ENCODE peak calls at places on chromosomes 12 and 14, in eight cellular contexts. E is T47D; S is colonic mucosa; I is testis; P is activated CD4-positive, alpha-beta T cell treated with anti-CD3 and anti-CD28 coated beads, Interleukin-2, amount 10 ng/mL, durations not matched to agents 24 days and 14 days; G is fibroblast of pulmonary artery; R is sciatic nerve; T is GM06990. N is an unnamed sample.

GRCh38 chr14:29518335-29518734 is 409.3 kb downstream of the PRKD1 start:
- DNase-seq in T (no peak), I (no peak), S (no peak), G (peak), P (no peak), E (no peak), R (no peak), N (no peak)

GRCh38 chr12:24201258-24201970 is 251.9 kb upstream of the SOX5 start:
- DNase-seq in S (no peak), P (no peak), T (peak), E (no peak), G (no peak), I (no peak), R (no peak), N (no peak)

GRCh38 chr12:124264089-124264795 is 30.7 kb upstream of the RFLNA start:
- DNase-seq in T (no peak), S (no peak), E (no peak), R (no peak), I (no peak), G (no peak), P (no peak), N (no peak)

GRCh38 chr12:75194250-75194649 is 15.4 kb downstream of the KCNC2 start:
- DNase-seq in G (no peak), S (no peak), P (no peak), R (no peak), T (no peak), E (no peak), I (no peak), N (no peak)

GRCh38 chr12:125340791-125341190 is 275.6 kb downstream of the AACS start:
- DNase-seq in G (peak), R (no peak), E (peak), S (peak), I (no peak), T (no peak), P (no peak), N (no peak)

GRCh38 chr12:31599053-31599452 is 8.1 kb upstream of the DENND5B start:
- DNase-seq in S (no peak), G (no peak), P (no peak), R (no peak), E (no peak), T (peak), I (no peak), N (no peak)

GRCh38 chr12:85865905-85866304 is 8.2 kb upstream of the NTS start:
- DNase-seq in R (no peak), I (no peak), G (peak), P (no peak), T (no peak), E (no peak), S (no peak), N (peak)

GRCh38 chr12:18382486-18382885 is 121.2 kb downstream of the PIK3C2G start:
- DNase-seq in G (peak), T (no peak), S (no peak), P (no peak), R (no peak), I (no peak), E (no peak), N (no peak)

GRCh38 chr12:69435644-69436043 is 34.5 kb upstream of the FRS2 start:
- DNase-seq in G (peak), S (no peak), I (no peak), P (no peak), R (no peak), T (no peak), E (no peak), N (no peak)

GRCh38 chr14:42884100-42884499 is 1277.4 kb downstream of the LRFN5 start:
- DNase-seq in T (no peak), S (no peak), I (no peak), P (no peak), G (peak), E (no peak), R (no peak), N (no peak)

GRCh38 chr12:39958377-39958776 is 147.5 kb downstream of the SLC2A13 start:
- DNase-seq in T (no peak), R (no peak), I (no peak), E (peak), P (peak), S (no peak), G (peak), N (no peak)

GRCh38 chr12:2212537-2212936 is 159.8 kb downstream of the CACNA1C start:
- DNase-seq in I (no peak), R (no peak), G (no peak), T (no peak), P (no peak), E (no peak), S (no peak), N (no peak)

GRCh38 chr14:30607156-30607780 is 14.9 kb upstream of the SCFD1 start:
- DNase-seq in T (no peak), I (no peak), E (no peak), R (no peak), S (no peak), P (no peak), G (no peak), N (no peak)

GRCh38 chr12:69149262-69149661 is 90.1 kb upstream of the CPSF6 start:
- DNase-seq in R (no peak), E (no peak), P (no peak), I (no peak), G (no peak), T (no peak), S (no peak), N (no peak)

GRCh38 chr12:112199136-112199535 is 73.8 kb downstream of the TRAFD1 start:
- DNase-seq in P (no peak), T (no peak), R (no peak), E (no peak), I (no peak), S (no peak), G (no peak), N (no peak)

GRCh38 chr14:67935371-67935770 is 115.8 kb downstream of the RAD51B start:
- DNase-seq in T (no peak), E (no peak), S (no peak), P (no peak), G (no peak), I (no peak), R (no peak), N (no peak)

GRCh38 chr14:82655770-82656169 is 1122.1 kb upstream of the SEL1L start:
- DNase-seq in T (no peak), E (no peak), G (no peak), I (no peak), S (no peak), P (no peak), R (no peak), N (no peak)

GRCh38 chr12:51941011-51941561 is 10.4 kb upstream of the ACVR1B start:
- DNase-seq in R (no peak), P (no peak), T (no peak), G (peak), S (no peak), E (no peak), I (no peak), N (peak)

GRCh38 chr14:100031506-100032281 is 33.5 kb upstream of the EVL start:
- DNase-seq in S (peak), I (no peak), G (peak), E (peak), T (no peak), R (no peak), P (no peak), N (no peak)

N was measured in SK-N-DZ.